ENCODE peak calls at places on chromosome 16, in seven cellular contexts. P, X, U, N, Q, V and B are unnamed samples.

GRCh38 chr16:30032083-30032819 is 1.2 kb upstream of the TLCD3B start:
- DNase-seq in Q (peak; percentile 67), N (peak; percentile 65), X (peak; percentile 51), P (peak; percentile 72), V (peak; percentile 54), U (peak; percentile 89), B (peak; percentile 41)

GRCh38 chr16:68082596-68083238 is 2.5 kb upstream of the NFATC3 start:
- DNase-seq in V (no peak), Q (no peak), N (no peak), U (no peak), X (no peak), P (no peak), B (no peak)

GRCh38 chr16:766820-767640 is 6.5 kb downstream of the MSLN start:
- DNase-seq in N (no peak), X (no peak), P (no peak), Q (no peak), U (no peak), V (no peak), B (no peak)

GRCh38 chr16:11393861-11394592 is 48.8 kb downstream of the RMI2 start:
- DNase-seq in U (no peak), P (no peak), X (no peak), Q (no peak), N (no peak), V (no peak), B (no peak)

GRCh38 chr16:55406651-55407050 is 72.3 kb upstream of the MMP2 start:
- DNase-seq in U (no peak), Q (no peak), N (no peak), V (no peak), X (no peak), P (no peak), B (no peak)

GRCh38 chr16:11107781-11108465 is 148.1 kb downstream of the SOCS1 start:
- DNase-seq in P (no peak), U (no peak), X (no peak), V (no peak), N (no peak), Q (no peak), B (no peak)

GRCh38 chr16:10675861-10676260 is 18.9 kb downstream of the TEKT5 start:
- DNase-seq in X (no peak), V (no peak), U (no peak), N (no peak), Q (no peak), P (no peak), B (no peak)

GRCh38 chr16:46801428-46802049 is 29.4 kb downstream of the C16orf87 start:
- DNase-seq in P (peak; percentile 31), N (peak; percentile 21), Q (no peak), U (peak; percentile 22), X (peak; percentile 30), V (no peak), B (peak; percentile 19)

GRCh38 chr16:28193530-28194423 is 18.0 kb downstream of the XPO6 start:
- DNase-seq in X (peak; percentile 76), P (peak; percentile 62), U (no peak), N (no peak), Q (no peak), V (no peak), B (no peak)

GRCh38 chr16:17483266-17483864 is 12.6 kb upstream of the XYLT1 start:
- DNase-seq in N (no peak), P (no peak), V (no peak), U (no peak), Q (no peak), X (no peak), B (no peak)

GRCh38 chr16:51390877-51391276 is 239.8 kb upstream of the SALL1 start:
- DNase-seq in N (no peak), X (no peak), P (no peak), V (no peak), Q (no peak), U (no peak), B (no peak)

GRCh38 chr16:50259334-50260205 is 6.8 kb upstream of the ADCY7 start:
- DNase-seq in P (no peak), V (no peak), U (no peak), Q (no peak), X (no peak), N (peak; percentile 84), B (no peak)

GRCh38 chr16:88195021-88195581 is 187.7 kb upstream of the ZNF469 start:
- DNase-seq in V (no peak), P (no peak), Q (no peak), N (no peak), U (no peak), X (no peak), B (no peak)

GRCh38 chr16:86117756-86118155 is 218.8 kb downstream of the IRF8 start:
- DNase-seq in P (no peak), N (no peak), V (no peak), X (no peak), U (no peak), Q (no peak), B (no peak)